ENCODE peak calls at places on chromosomes 1 and 21, in ten cellular contexts. One of them, this sample, is unnamed.

GRCh38 chr1:109045595-109045994 is 3.7 kb upstream of the WDR47 start:
- DNase-seq in transverse colon: no peak
- DNase-seq in globus pallidus: no peak
- DNase-seq in activated naive CD4-positive, alpha-beta T cell treated with anti-CD3 and anti-CD28 coated beads, Interleukin-2, amount 50 U/mL, for 16 hours: no peak
- DNase-seq in HS-5: no peak
- DNase-seq in HuH-7.5: no peak
- DNase-seq in ELR: no peak
- DNase-seq in C1 segment of cervical spinal cord: no peak
- DNase-seq in amygdala: no peak
- DNase-seq in HEK293T: no peak
- DNase-seq in this sample: no peak

GRCh38 chr1:3672971-3673361 is 20.6 kb downstream of the TP73 start:
- DNase-seq in transverse colon: no peak
- DNase-seq in globus pallidus: no peak
- DNase-seq in activated naive CD4-positive, alpha-beta T cell treated with anti-CD3 and anti-CD28 coated beads, Interleukin-2, amount 50 U/mL, for 16 hours: no peak
- DNase-seq in HS-5: no peak
- DNase-seq in HuH-7.5: no peak
- DNase-seq in ELR: no peak
- DNase-seq in C1 segment of cervical spinal cord: no peak
- DNase-seq in amygdala: no peak
- DNase-seq in HEK293T: no peak
- DNase-seq in this sample: no peak

GRCh38 chr1:225378880-225379279 is 49.0 kb downstream of the LBR start:
- DNase-seq in transverse colon: no peak
- DNase-seq in globus pallidus: no peak
- DNase-seq in activated naive CD4-positive, alpha-beta T cell treated with anti-CD3 and anti-CD28 coated beads, Interleukin-2, amount 50 U/mL, for 16 hours: no peak
- DNase-seq in HS-5: no peak
- DNase-seq in HuH-7.5: peak; percentile 23
- DNase-seq in ELR: peak; percentile 26
- DNase-seq in C1 segment of cervical spinal cord: no peak
- DNase-seq in amygdala: no peak
- DNase-seq in HEK293T: peak; percentile 70
- DNase-seq in this sample: peak; percentile 98

GRCh38 chr1:99858881-99859280 is 8.7 kb downstream of the AGL start:
- DNase-seq in transverse colon: no peak
- DNase-seq in globus pallidus: no peak
- DNase-seq in activated naive CD4-positive, alpha-beta T cell treated with anti-CD3 and anti-CD28 coated beads, Interleukin-2, amount 50 U/mL, for 16 hours: no peak
- DNase-seq in HS-5: no peak
- DNase-seq in HuH-7.5: no peak
- DNase-seq in ELR: no peak
- DNase-seq in C1 segment of cervical spinal cord: no peak
- DNase-seq in amygdala: no peak
- DNase-seq in HEK293T: no peak
- DNase-seq in this sample: no peak

GRCh38 chr1:172470149-172470548 is 26.3 kb upstream of the PIGC start:
- DNase-seq in transverse colon: no peak
- DNase-seq in globus pallidus: no peak
- DNase-seq in activated naive CD4-positive, alpha-beta T cell treated with anti-CD3 and anti-CD28 coated beads, Interleukin-2, amount 50 U/mL, for 16 hours: no peak
- DNase-seq in HS-5: no peak
- DNase-seq in HuH-7.5: no peak
- DNase-seq in ELR: no peak
- DNase-seq in C1 segment of cervical spinal cord: no peak
- DNase-seq in amygdala: no peak
- DNase-seq in HEK293T: no peak
- DNase-seq in this sample: peak; percentile 22

GRCh38 chr1:115782571-115783281 is 14.2 kb upstream of the CASQ2 start:
- DNase-seq in transverse colon: no peak
- DNase-seq in globus pallidus: no peak
- DNase-seq in activated naive CD4-positive, alpha-beta T cell treated with anti-CD3 and anti-CD28 coated beads, Interleukin-2, amount 50 U/mL, for 16 hours: no peak
- DNase-seq in HS-5: peak; percentile 87
- DNase-seq in HuH-7.5: no peak
- DNase-seq in ELR: peak; percentile 81
- DNase-seq in C1 segment of cervical spinal cord: no peak
- DNase-seq in amygdala: no peak
- DNase-seq in HEK293T: no peak
- DNase-seq in this sample: peak; percentile 98

GRCh38 chr1:26161408-26162219 is 2.7 kb downstream of the FAM110D start:
- DNase-seq in transverse colon: peak; percentile 49
- DNase-seq in globus pallidus: peak; percentile 32
- DNase-seq in activated naive CD4-positive, alpha-beta T cell treated with anti-CD3 and anti-CD28 coated beads, Interleukin-2, amount 50 U/mL, for 16 hours: peak; percentile 55
- DNase-seq in HS-5: no peak
- DNase-seq in HuH-7.5: peak; percentile 65
- DNase-seq in ELR: peak; percentile 62
- DNase-seq in C1 segment of cervical spinal cord: no peak
- DNase-seq in amygdala: peak; percentile 53
- DNase-seq in HEK293T: peak; percentile 61
- DNase-seq in this sample: peak; percentile 50

GRCh38 chr1:226078336-226078735 is 15.8 kb downstream of the H3-3A start:
- DNase-seq in transverse colon: no peak
- DNase-seq in globus pallidus: no peak
- DNase-seq in activated naive CD4-positive, alpha-beta T cell treated with anti-CD3 and anti-CD28 coated beads, Interleukin-2, amount 50 U/mL, for 16 hours: no peak
- DNase-seq in HS-5: no peak
- DNase-seq in HuH-7.5: no peak
- DNase-seq in ELR: no peak
- DNase-seq in C1 segment of cervical spinal cord: no peak
- DNase-seq in amygdala: no peak
- DNase-seq in HEK293T: no peak
- DNase-seq in this sample: no peak

GRCh38 chr1:64986903-64987871 is 20.8 kb upstream of the JAK1 start:
- DNase-seq in transverse colon: no peak
- DNase-seq in globus pallidus: peak; percentile 40
- DNase-seq in activated naive CD4-positive, alpha-beta T cell treated with anti-CD3 and anti-CD28 coated beads, Interleukin-2, amount 50 U/mL, for 16 hours: no peak
- DNase-seq in HS-5: no peak
- DNase-seq in HuH-7.5: no peak
- DNase-seq in ELR: peak; percentile 43
- DNase-seq in C1 segment of cervical spinal cord: no peak
- DNase-seq in amygdala: no peak
- DNase-seq in HEK293T: no peak
- DNase-seq in this sample: no peak

GRCh38 chr1:42934541-42935312 is 23.9 kb downstream of the SLC2A1 start:
- DNase-seq in transverse colon: peak; percentile 14
- DNase-seq in globus pallidus: no peak
- DNase-seq in activated naive CD4-positive, alpha-beta T cell treated with anti-CD3 and anti-CD28 coated beads, Interleukin-2, amount 50 U/mL, for 16 hours: peak; percentile 3
- DNase-seq in HS-5: no peak
- DNase-seq in HuH-7.5: no peak
- DNase-seq in ELR: no peak
- DNase-seq in C1 segment of cervical spinal cord: no peak
- DNase-seq in amygdala: no peak
- DNase-seq in HEK293T: no peak
- DNase-seq in this sample: peak; percentile 15

GRCh38 chr1:11767932-11768704 is 6.1 kb downstream of the C1orf167 start:
- DNase-seq in transverse colon: no peak
- DNase-seq in globus pallidus: no peak
- DNase-seq in activated naive CD4-positive, alpha-beta T cell treated with anti-CD3 and anti-CD28 coated beads, Interleukin-2, amount 50 U/mL, for 16 hours: no peak
- DNase-seq in HS-5: no peak
- DNase-seq in HuH-7.5: no peak
- DNase-seq in ELR: no peak
- DNase-seq in C1 segment of cervical spinal cord: no peak
- DNase-seq in amygdala: no peak
- DNase-seq in HEK293T: no peak
- DNase-seq in this sample: no peak

GRCh38 chr1:66831529-66832239 is 30.6 kb upstream of the INSL5 start:
- DNase-seq in transverse colon: no peak
- DNase-seq in globus pallidus: no peak
- DNase-seq in activated naive CD4-positive, alpha-beta T cell treated with anti-CD3 and anti-CD28 coated beads, Interleukin-2, amount 50 U/mL, for 16 hours: no peak
- DNase-seq in HS-5: no peak
- DNase-seq in HuH-7.5: no peak
- DNase-seq in ELR: peak; percentile 27
- DNase-seq in C1 segment of cervical spinal cord: no peak
- DNase-seq in amygdala: no peak
- DNase-seq in HEK293T: no peak
- DNase-seq in this sample: peak; percentile 59

GRCh38 chr1:220908757-220909156 is 29.5 kb downstream of the HLX start:
- DNase-seq in transverse colon: no peak
- DNase-seq in globus pallidus: no peak
- DNase-seq in activated naive CD4-positive, alpha-beta T cell treated with anti-CD3 and anti-CD28 coated beads, Interleukin-2, amount 50 U/mL, for 16 hours: no peak
- DNase-seq in HS-5: no peak
- DNase-seq in HuH-7.5: no peak
- DNase-seq in ELR: peak; percentile 48
- DNase-seq in C1 segment of cervical spinal cord: no peak
- DNase-seq in amygdala: no peak
- DNase-seq in HEK293T: no peak
- DNase-seq in this sample: peak; percentile 13

GRCh38 chr1:200512191-200512590 is 102.4 kb upstream of the ZNF281 start:
- DNase-seq in transverse colon: no peak
- DNase-seq in globus pallidus: no peak
- DNase-seq in activated naive CD4-positive, alpha-beta T cell treated with anti-CD3 and anti-CD28 coated beads, Interleukin-2, amount 50 U/mL, for 16 hours: no peak
- DNase-seq in HS-5: peak; percentile 37
- DNase-seq in HuH-7.5: no peak
- DNase-seq in ELR: peak; percentile 80
- DNase-seq in C1 segment of cervical spinal cord: no peak
- DNase-seq in amygdala: no peak
- DNase-seq in HEK293T: no peak
- DNase-seq in this sample: peak; percentile 75

GRCh38 chr1:20448626-20449215 is 37.3 kb downstream of the CAMK2N1 start:
- DNase-seq in transverse colon: no peak
- DNase-seq in globus pallidus: peak; percentile 83
- DNase-seq in activated naive CD4-positive, alpha-beta T cell treated with anti-CD3 and anti-CD28 coated beads, Interleukin-2, amount 50 U/mL, for 16 hours: no peak
- DNase-seq in HS-5: no peak
- DNase-seq in HuH-7.5: no peak
- DNase-seq in ELR: no peak
- DNase-seq in C1 segment of cervical spinal cord: no peak
- DNase-seq in amygdala: peak; percentile 40
- DNase-seq in HEK293T: no peak
- DNase-seq in this sample: no peak

GRCh38 chr1:101653482-101653946 is 343.2 kb downstream of the OLFM3 start:
- DNase-seq in transverse colon: peak; percentile 8
- DNase-seq in globus pallidus: no peak
- DNase-seq in activated naive CD4-positive, alpha-beta T cell treated with anti-CD3 and anti-CD28 coated beads, Interleukin-2, amount 50 U/mL, for 16 hours: no peak
- DNase-seq in HS-5: peak; percentile 22
- DNase-seq in HuH-7.5: no peak
- DNase-seq in ELR: peak; percentile 62
- DNase-seq in C1 segment of cervical spinal cord: no peak
- DNase-seq in amygdala: no peak
- DNase-seq in HEK293T: peak; percentile 34
- DNase-seq in this sample: peak; percentile 53

GRCh38 chr1:85748120-85748519 is 39.9 kb upstream of the ZNHIT6 start:
- DNase-seq in transverse colon: no peak
- DNase-seq in globus pallidus: no peak
- DNase-seq in activated naive CD4-positive, alpha-beta T cell treated with anti-CD3 and anti-CD28 coated beads, Interleukin-2, amount 50 U/mL, for 16 hours: no peak
- DNase-seq in HS-5: no peak
- DNase-seq in HuH-7.5: no peak
- DNase-seq in ELR: no peak
- DNase-seq in C1 segment of cervical spinal cord: no peak
- DNase-seq in amygdala: no peak
- DNase-seq in HEK293T: no peak
- DNase-seq in this sample: no peak

GRCh38 chr1:228157381-228158126 is 7.8 kb downstream of the GJC2 start:
- DNase-seq in transverse colon: no peak
- DNase-seq in globus pallidus: no peak
- DNase-seq in activated naive CD4-positive, alpha-beta T cell treated with anti-CD3 and anti-CD28 coated beads, Interleukin-2, amount 50 U/mL, for 16 hours: peak; percentile 1
- DNase-seq in HS-5: no peak
- DNase-seq in HuH-7.5: no peak
- DNase-seq in ELR: no peak
- DNase-seq in C1 segment of cervical spinal cord: no peak
- DNase-seq in amygdala: no peak
- DNase-seq in HEK293T: no peak
- DNase-seq in this sample: no peak

GRCh38 chr1:199168895-199169294 is 530.1 kb downstream of the PTPRC start:
- DNase-seq in transverse colon: no peak
- DNase-seq in globus pallidus: no peak
- DNase-seq in activated naive CD4-positive, alpha-beta T cell treated with anti-CD3 and anti-CD28 coated beads, Interleukin-2, amount 50 U/mL, for 16 hours: no peak
- DNase-seq in HS-5: no peak
- DNase-seq in HuH-7.5: no peak
- DNase-seq in ELR: no peak
- DNase-seq in C1 segment of cervical spinal cord: no peak
- DNase-seq in amygdala: no peak
- DNase-seq in HEK293T: no peak
- DNase-seq in this sample: no peak

GRCh38 chr1:16352842-16353535 is 709 bp upstream of the FBXO42 start:
- DNase-seq in transverse colon: peak; percentile 29
- DNase-seq in globus pallidus: no peak
- DNase-seq in activated naive CD4-positive, alpha-beta T cell treated with anti-CD3 and anti-CD28 coated beads, Interleukin-2, amount 50 U/mL, for 16 hours: no peak
- DNase-seq in HS-5: no peak
- DNase-seq in HuH-7.5: no peak
- DNase-seq in ELR: no peak
- DNase-seq in C1 segment of cervical spinal cord: no peak
- DNase-seq in amygdala: no peak
- DNase-seq in HEK293T: no peak
- DNase-seq in this sample: peak; percentile 43

GRCh38 chr1:48047116-48047515 is 49.9 kb upstream of the TRABD2B start:
- DNase-seq in transverse colon: no peak
- DNase-seq in globus pallidus: no peak
- DNase-seq in activated naive CD4-positive, alpha-beta T cell treated with anti-CD3 and anti-CD28 coated beads, Interleukin-2, amount 50 U/mL, for 16 hours: no peak
- DNase-seq in HS-5: no peak
- DNase-seq in HuH-7.5: no peak
- DNase-seq in ELR: no peak
- DNase-seq in C1 segment of cervical spinal cord: no peak
- DNase-seq in amygdala: no peak
- DNase-seq in HEK293T: no peak
- DNase-seq in this sample: no peak

GRCh38 chr1:13516606-13517005 is 2.8 kb upstream of the LRRC38 start:
- DNase-seq in transverse colon: no peak
- DNase-seq in globus pallidus: no peak
- DNase-seq in activated naive CD4-positive, alpha-beta T cell treated with anti-CD3 and anti-CD28 coated beads, Interleukin-2, amount 50 U/mL, for 16 hours: no peak
- DNase-seq in HS-5: no peak
- DNase-seq in HuH-7.5: no peak
- DNase-seq in ELR: no peak
- DNase-seq in C1 segment of cervical spinal cord: no peak
- DNase-seq in amygdala: no peak
- DNase-seq in HEK293T: no peak
- DNase-seq in this sample: no peak

GRCh38 chr21:25878334-25878733 is 143.6 kb downstream of the GABPA start:
- DNase-seq in transverse colon: no peak
- DNase-seq in globus pallidus: no peak
- DNase-seq in activated naive CD4-positive, alpha-beta T cell treated with anti-CD3 and anti-CD28 coated beads, Interleukin-2, amount 50 U/mL, for 16 hours: no peak
- DNase-seq in HS-5: no peak
- DNase-seq in HuH-7.5: no peak
- DNase-seq in ELR: peak; percentile 47
- DNase-seq in C1 segment of cervical spinal cord: no peak
- DNase-seq in amygdala: no peak
- DNase-seq in HEK293T: no peak
- DNase-seq in this sample: peak; percentile 42

GRCh38 chr1:173205146-173206051 is 1.7 kb downstream of the TNFSF4 start:
- DNase-seq in transverse colon: no peak
- DNase-seq in globus pallidus: no peak
- DNase-seq in activated naive CD4-positive, alpha-beta T cell treated with anti-CD3 and anti-CD28 coated beads, Interleukin-2, amount 50 U/mL, for 16 hours: no peak
- DNase-seq in HS-5: no peak
- DNase-seq in HuH-7.5: no peak
- DNase-seq in ELR: no peak
- DNase-seq in C1 segment of cervical spinal cord: no peak
- DNase-seq in amygdala: no peak
- DNase-seq in HEK293T: no peak
- DNase-seq in this sample: peak; percentile 48

GRCh38 chr1:171313319-171313834 is 606 bp upstream of the FMO4 start:
- DNase-seq in transverse colon: no peak
- DNase-seq in globus pallidus: no peak
- DNase-seq in activated naive CD4-positive, alpha-beta T cell treated with anti-CD3 and anti-CD28 coated beads, Interleukin-2, amount 50 U/mL, for 16 hours: no peak
- DNase-seq in HS-5: no peak
- DNase-seq in HuH-7.5: no peak
- DNase-seq in ELR: no peak
- DNase-seq in C1 segment of cervical spinal cord: no peak
- DNase-seq in amygdala: no peak
- DNase-seq in HEK293T: no peak
- DNase-seq in this sample: no peak

GRCh38 chr1:30706528-30706927 is 16.9 kb downstream of the MATN1 start:
- DNase-seq in transverse colon: no peak
- DNase-seq in globus pallidus: no peak
- DNase-seq in activated naive CD4-positive, alpha-beta T cell treated with anti-CD3 and anti-CD28 coated beads, Interleukin-2, amount 50 U/mL, for 16 hours: no peak
- DNase-seq in HS-5: no peak
- DNase-seq in HuH-7.5: no peak
- DNase-seq in ELR: peak; percentile 19
- DNase-seq in C1 segment of cervical spinal cord: peak; percentile 40
- DNase-seq in amygdala: no peak
- DNase-seq in HEK293T: no peak
- DNase-seq in this sample: peak; percentile 39

GRCh38 chr1:160209656-160210046 is 4.5 kb downstream of the PEA15 start:
- DNase-seq in transverse colon: no peak
- DNase-seq in globus pallidus: peak; percentile 68
- DNase-seq in activated naive CD4-positive, alpha-beta T cell treated with anti-CD3 and anti-CD28 coated beads, Interleukin-2, amount 50 U/mL, for 16 hours: no peak
- DNase-seq in HS-5: no peak
- DNase-seq in HuH-7.5: no peak
- DNase-seq in ELR: no peak
- DNase-seq in C1 segment of cervical spinal cord: peak; percentile 32
- DNase-seq in amygdala: no peak
- DNase-seq in HEK293T: no peak
- DNase-seq in this sample: no peak

GRCh38 chr1:54227091-54227602 is 27.2 kb downstream of the MRPL37 start:
- DNase-seq in transverse colon: no peak
- DNase-seq in globus pallidus: peak; percentile 25
- DNase-seq in activated naive CD4-positive, alpha-beta T cell treated with anti-CD3 and anti-CD28 coated beads, Interleukin-2, amount 50 U/mL, for 16 hours: no peak
- DNase-seq in HS-5: no peak
- DNase-seq in HuH-7.5: no peak
- DNase-seq in ELR: peak; percentile 68
- DNase-seq in C1 segment of cervical spinal cord: peak; percentile 70
- DNase-seq in amygdala: no peak
- DNase-seq in HEK293T: no peak
- DNase-seq in this sample: peak; percentile 41

This sample was measured in epithelial cell of esophagus.